ENCODE peak calls at places on chromosomes 3 and 15, in six cellular contexts. One of them, this sample, is unnamed.

GRCh38 chr3:87233805-87234204 is 6.7 kb downstream of the CHMP2B start:
- DNase-seq in sigmoid colon: no peak
- DNase-seq in uterus: no peak
- DNase-seq in endothelial cell of umbilical vein: no peak
- DNase-seq in heart left ventricle: no peak
- DNase-seq in HepG2: no peak
- DNase-seq in this sample: no peak

GRCh38 chr3:36227982-36228381 is 152.3 kb upstream of the STAC start:
- DNase-seq in uterus: no peak
- DNase-seq in endothelial cell of umbilical vein: no peak
- DNase-seq in HepG2: no peak
- DNase-seq in sigmoid colon: no peak
- DNase-seq in heart left ventricle: no peak
- DNase-seq in this sample: no peak

GRCh38 chr3:186783070-186783730 is at the start of gene EIF4A2:
- DNase-seq in HepG2: peak
- DNase-seq in sigmoid colon: peak
- DNase-seq in uterus: peak
- DNase-seq in endothelial cell of umbilical vein: peak
- DNase-seq in heart left ventricle: peak
- DNase-seq in this sample: peak

GRCh38 chr3:102034639-102035038 is 185.3 kb downstream of the NFKBIZ start:
- DNase-seq in HepG2: no peak
- DNase-seq in heart left ventricle: no peak
- DNase-seq in endothelial cell of umbilical vein: no peak
- DNase-seq in uterus: no peak
- DNase-seq in sigmoid colon: no peak
- DNase-seq in this sample: no peak

GRCh38 chr3:122936986-122937385 is 90.6 kb downstream of the SEMA5B start:
- DNase-seq in sigmoid colon: no peak
- DNase-seq in endothelial cell of umbilical vein: no peak
- DNase-seq in heart left ventricle: no peak
- DNase-seq in uterus: no peak
- DNase-seq in HepG2: no peak
- DNase-seq in this sample: no peak

GRCh38 chr3:45489730-45490309 is 101.4 kb downstream of the LARS2 start:
- DNase-seq in uterus: no peak
- DNase-seq in HepG2: no peak
- DNase-seq in sigmoid colon: no peak
- DNase-seq in heart left ventricle: no peak
- DNase-seq in endothelial cell of umbilical vein: no peak
- DNase-seq in this sample: no peak

GRCh38 chr3:195286115-195286872 is 15.3 kb upstream of the XXYLT1 start:
- DNase-seq in sigmoid colon: no peak
- DNase-seq in HepG2: no peak
- DNase-seq in uterus: no peak
- DNase-seq in endothelial cell of umbilical vein: peak
- DNase-seq in heart left ventricle: no peak
- DNase-seq in this sample: no peak

GRCh38 chr3:197494366-197495058 is 61.3 kb downstream of the BDH1 start:
- DNase-seq in HepG2: peak
- DNase-seq in heart left ventricle: no peak
- DNase-seq in uterus: no peak
- DNase-seq in endothelial cell of umbilical vein: no peak
- DNase-seq in sigmoid colon: no peak
- DNase-seq in this sample: no peak

GRCh38 chr3:6182909-6183308 is 678.0 kb upstream of the GRM7 start:
- DNase-seq in HepG2: no peak
- DNase-seq in uterus: no peak
- DNase-seq in heart left ventricle: no peak
- DNase-seq in sigmoid colon: no peak
- DNase-seq in endothelial cell of umbilical vein: no peak
- DNase-seq in this sample: no peak

GRCh38 chr3:118476885-118477618 is 557.6 kb downstream of the IGSF11 start:
- DNase-seq in heart left ventricle: no peak
- DNase-seq in sigmoid colon: no peak
- DNase-seq in endothelial cell of umbilical vein: no peak
- DNase-seq in HepG2: no peak
- DNase-seq in uterus: no peak
- DNase-seq in this sample: no peak

GRCh38 chr15:45205192-45205591 is 17.4 kb upstream of the SHF start:
- DNase-seq in HepG2: peak
- DNase-seq in heart left ventricle: no peak
- DNase-seq in sigmoid colon: no peak
- DNase-seq in uterus: no peak
- DNase-seq in endothelial cell of umbilical vein: peak
- DNase-seq in this sample: peak

GRCh38 chr15:39454189-39454986 is 126.5 kb upstream of the THBS1 start:
- DNase-seq in HepG2: peak
- DNase-seq in heart left ventricle: no peak
- DNase-seq in endothelial cell of umbilical vein: no peak
- DNase-seq in uterus: no peak
- DNase-seq in sigmoid colon: no peak
- DNase-seq in this sample: no peak

GRCh38 chr3:16203031-16203430 is 28.6 kb downstream of the GALNT15 start:
- DNase-seq in heart left ventricle: no peak
- DNase-seq in uterus: no peak
- DNase-seq in sigmoid colon: no peak
- DNase-seq in HepG2: no peak
- DNase-seq in endothelial cell of umbilical vein: no peak
- DNase-seq in this sample: peak

GRCh38 chr15:71716990-71717389 is 93.4 kb upstream of the NR2E3 start:
- DNase-seq in heart left ventricle: no peak
- DNase-seq in HepG2: no peak
- DNase-seq in sigmoid colon: no peak
- DNase-seq in endothelial cell of umbilical vein: peak
- DNase-seq in uterus: no peak
- DNase-seq in this sample: no peak

GRCh38 chr3:154954750-154955149 is 125.4 kb upstream of the MME start:
- DNase-seq in HepG2: no peak
- DNase-seq in sigmoid colon: no peak
- DNase-seq in uterus: no peak
- DNase-seq in endothelial cell of umbilical vein: peak
- DNase-seq in heart left ventricle: no peak
- DNase-seq in this sample: no peak

GRCh38 chr3:22704571-22705354 is 498.4 kb upstream of the UBE2E2 start:
- DNase-seq in sigmoid colon: no peak
- DNase-seq in uterus: no peak
- DNase-seq in endothelial cell of umbilical vein: no peak
- DNase-seq in HepG2: no peak
- DNase-seq in heart left ventricle: no peak
- DNase-seq in this sample: no peak

GRCh38 chr3:73924063-73924462 is 299.3 kb upstream of the PDZRN3 start:
- DNase-seq in HepG2: no peak
- DNase-seq in sigmoid colon: no peak
- DNase-seq in endothelial cell of umbilical vein: no peak
- DNase-seq in uterus: no peak
- DNase-seq in heart left ventricle: no peak
- DNase-seq in this sample: no peak

GRCh38 chr3:39011191-39011736 is 40.5 kb downstream of the SCN11A start:
- DNase-seq in uterus: no peak
- DNase-seq in sigmoid colon: no peak
- DNase-seq in endothelial cell of umbilical vein: no peak
- DNase-seq in HepG2: no peak
- DNase-seq in heart left ventricle: no peak
- DNase-seq in this sample: no peak

GRCh38 chr3:160006282-160007163 is 17.9 kb downstream of the IL12A start:
- DNase-seq in sigmoid colon: peak
- DNase-seq in uterus: peak
- DNase-seq in HepG2: peak
- DNase-seq in endothelial cell of umbilical vein: peak
- DNase-seq in heart left ventricle: no peak
- DNase-seq in this sample: peak

GRCh38 chr3:15215996-15216395 is 9.9 kb downstream of the CAPN7 start:
- DNase-seq in heart left ventricle: no peak
- DNase-seq in uterus: no peak
- DNase-seq in sigmoid colon: no peak
- DNase-seq in HepG2: no peak
- DNase-seq in endothelial cell of umbilical vein: no peak
- DNase-seq in this sample: no peak

GRCh38 chr15:34855397-34855796 is 60.0 kb upstream of the ACTC1 start:
- DNase-seq in uterus: no peak
- DNase-seq in sigmoid colon: no peak
- DNase-seq in HepG2: no peak
- DNase-seq in endothelial cell of umbilical vein: peak
- DNase-seq in heart left ventricle: no peak
- DNase-seq in this sample: peak

GRCh38 chr3:127822166-127822835 is at the start of gene MGLL:
- DNase-seq in heart left ventricle: peak
- DNase-seq in uterus: peak
- DNase-seq in endothelial cell of umbilical vein: peak
- DNase-seq in sigmoid colon: peak
- DNase-seq in HepG2: no peak
- DNase-seq in this sample: peak

GRCh38 chr3:127824151-127824825 is 2.0 kb upstream of the MGLL start:
- DNase-seq in endothelial cell of umbilical vein: no peak
- DNase-seq in heart left ventricle: no peak
- DNase-seq in sigmoid colon: no peak
- DNase-seq in uterus: no peak
- DNase-seq in HepG2: no peak
- DNase-seq in this sample: no peak

GRCh38 chr3:127820871-127821853 is 1.2 kb downstream of the MGLL start:
- DNase-seq in endothelial cell of umbilical vein: peak
- DNase-seq in uterus: no peak
- DNase-seq in sigmoid colon: no peak
- DNase-seq in HepG2: no peak
- DNase-seq in heart left ventricle: peak
- DNase-seq in this sample: no peak

GRCh38 chr3:127823590-127823857 is 1.2 kb upstream of the MGLL start:
- DNase-seq in endothelial cell of umbilical vein: peak
- DNase-seq in heart left ventricle: no peak
- DNase-seq in uterus: no peak
- DNase-seq in sigmoid colon: no peak
- DNase-seq in HepG2: no peak
- DNase-seq in this sample: no peak

DNA sequence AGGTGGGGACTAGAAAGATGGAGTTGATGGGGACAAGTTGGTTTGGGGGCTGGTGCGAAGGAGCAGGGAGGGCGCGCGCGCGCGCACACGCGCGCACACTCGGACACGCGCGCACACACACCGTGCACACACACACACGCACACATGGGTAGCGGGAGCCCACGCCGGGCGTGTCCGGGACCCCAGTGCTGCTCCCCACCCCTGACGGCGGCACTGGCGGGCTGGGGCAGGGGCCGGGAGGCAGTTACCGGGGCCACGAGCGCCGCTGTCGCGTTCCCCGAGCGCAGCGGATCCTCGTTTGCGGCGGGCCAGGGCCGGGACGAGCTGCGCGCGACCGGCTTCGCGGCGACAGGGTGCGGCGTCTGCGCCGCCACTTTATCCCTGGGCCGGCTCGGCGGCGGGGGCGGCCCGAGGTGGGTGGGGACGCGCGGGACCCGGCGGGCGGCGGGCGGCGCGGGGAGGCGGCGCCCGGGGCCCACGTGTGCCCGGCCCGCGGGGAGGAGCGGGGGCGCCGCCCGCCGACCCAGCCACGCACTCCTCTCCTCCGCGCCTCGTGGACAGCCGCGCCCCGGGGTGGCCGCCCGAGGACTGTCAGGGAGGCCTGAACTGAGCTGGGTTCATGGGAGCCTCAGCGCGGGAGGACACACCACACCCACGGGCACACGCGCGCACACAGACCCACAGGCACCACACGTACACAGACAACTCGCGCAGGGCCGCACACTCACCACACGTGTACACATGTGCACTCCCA is 698 bp upstream of the MGLL start:
- DNase-seq in uterus: no peak
- DNase-seq in heart left ventricle: peak
- DNase-seq in HepG2: no peak
- DNase-seq in endothelial cell of umbilical vein: no peak
- DNase-seq in sigmoid colon: peak
- DNase-seq in this sample: no peak
- TF ChIP-seq POLR2A in uterus: no peak
- TF ChIP-seq POLR2A in heart left ventricle: peak
- TF ChIP-seq POLR2A in HepG2: no peak
- TF ChIP-seq POLR2A in endothelial cell of umbilical vein: peak
- TF ChIP-seq POLR2A in sigmoid colon: no peak
- TF ChIP-seq POLR2A in this sample: peak

DNA sequence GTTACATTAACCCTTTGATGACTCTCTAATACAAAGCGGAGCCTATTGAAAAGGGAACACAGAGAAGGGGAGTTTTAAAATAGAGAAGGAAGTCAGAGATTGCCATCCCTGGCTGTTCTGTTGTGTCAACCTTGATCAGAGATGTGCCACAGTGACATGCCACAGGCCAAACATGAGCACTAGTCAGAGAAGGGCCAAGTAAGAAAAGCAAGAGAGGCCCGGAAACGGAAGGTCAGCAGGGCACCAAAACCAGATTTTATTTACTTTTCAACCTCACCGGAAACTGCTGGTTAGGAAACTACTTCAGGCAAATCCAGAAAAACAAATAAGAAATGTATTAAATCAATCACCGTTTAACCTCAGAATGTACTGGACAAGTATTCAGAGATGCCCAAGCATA is 171.8 kb downstream of the ALCAM start:
- DNase-seq in sigmoid colon: no peak
- DNase-seq in uterus: no peak
- DNase-seq in endothelial cell of umbilical vein: peak
- DNase-seq in heart left ventricle: no peak
- DNase-seq in HepG2: no peak
- DNase-seq in this sample: no peak
- TF ChIP-seq POLR2A in sigmoid colon: no peak
- TF ChIP-seq POLR2A in uterus: no peak
- TF ChIP-seq POLR2A in endothelial cell of umbilical vein: no peak
- TF ChIP-seq POLR2A in heart left ventricle: no peak
- TF ChIP-seq POLR2A in HepG2: no peak
- TF ChIP-seq POLR2A in this sample: no peak

DNA sequence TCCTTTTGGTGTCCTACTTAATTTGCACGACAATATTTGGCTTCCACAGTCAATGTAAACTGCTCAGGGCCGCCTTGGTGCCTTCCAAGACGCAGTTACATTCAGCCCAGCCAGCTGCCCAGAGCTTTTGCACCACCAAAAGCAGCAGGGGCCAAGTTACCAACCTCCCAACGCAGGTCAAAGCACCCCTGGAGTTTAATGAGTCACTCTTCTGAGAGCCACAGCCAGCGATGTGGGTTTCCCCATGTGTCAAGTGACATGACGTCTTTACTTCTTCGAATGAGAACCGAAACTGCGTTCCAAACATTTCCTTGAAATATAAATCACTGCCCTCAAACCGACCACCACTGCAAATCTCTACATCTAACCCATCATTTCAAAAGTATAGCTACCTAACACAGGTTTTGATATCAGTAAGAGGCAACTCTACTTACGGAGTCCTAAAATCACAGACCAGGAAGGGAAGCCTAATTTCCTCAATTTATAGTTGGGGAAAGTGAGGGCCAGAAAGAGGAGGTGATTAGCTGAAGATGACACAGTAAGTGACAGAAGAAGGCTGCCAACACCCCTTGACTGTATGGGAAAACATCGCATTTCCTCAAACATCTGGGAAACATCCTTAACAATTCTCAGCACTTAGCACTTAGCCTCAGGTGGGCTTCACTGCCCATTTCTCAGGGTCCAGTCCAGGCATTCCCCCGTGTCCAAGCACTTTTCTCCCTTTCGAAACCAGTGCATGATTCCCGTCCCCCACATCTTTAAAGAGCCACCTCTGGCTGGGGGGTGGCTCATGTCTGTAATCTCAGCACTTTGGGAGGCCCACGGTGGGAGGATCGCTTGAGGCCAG is 24.5 kb downstream of the MB21D2 start:
- DNase-seq in HepG2: no peak
- DNase-seq in endothelial cell of umbilical vein: peak
- DNase-seq in uterus: peak
- DNase-seq in sigmoid colon: peak
- DNase-seq in heart left ventricle: no peak
- DNase-seq in this sample: peak
- TF ChIP-seq POLR2A in HepG2: no peak
- TF ChIP-seq POLR2A in endothelial cell of umbilical vein: no peak
- TF ChIP-seq POLR2A in uterus: no peak
- TF ChIP-seq POLR2A in sigmoid colon: no peak
- TF ChIP-seq POLR2A in heart left ventricle: no peak
- TF ChIP-seq POLR2A in this sample: no peak

GRCh38 chr15:51708013-51708412 is 26.7 kb downstream of the SCG3 start:
- DNase-seq in sigmoid colon: peak
- DNase-seq in endothelial cell of umbilical vein: no peak
- DNase-seq in uterus: peak
- DNase-seq in HepG2: no peak
- DNase-seq in heart left ventricle: no peak
- DNase-seq in this sample: no peak
- TF ChIP-seq POLR2A in sigmoid colon: no peak
- TF ChIP-seq POLR2A in endothelial cell of umbilical vein: no peak
- TF ChIP-seq POLR2A in uterus: no peak
- TF ChIP-seq POLR2A in HepG2: no peak
- TF ChIP-seq POLR2A in heart left ventricle: no peak
- TF ChIP-seq POLR2A in this sample: no peak